ENCODE peak calls at places on chromosomes 1 and 21, in four cellular contexts. I, P, G and F are unnamed samples.

GRCh38 chr1:223878598-223879325 is 33.0 kb upstream of the TP53BP2 start:
- DNase-seq in G (no peak), I (no peak), P (no peak), F (no peak)

GRCh38 chr21:44027607-44028286 is 15.6 kb downstream of the TRAPPC10 start:
- DNase-seq in G (no peak), I (no peak), P (no peak), F (no peak)

GRCh38 chr1:7929637-7930036 is 11.0 kb downstream of the TNFRSF9 start:
- DNase-seq in G (no peak), I (no peak), P (no peak), F (no peak)

GRCh38 chr1:41810446-41810845 is 108.3 kb downstream of the HIVEP3 start:
- DNase-seq in G (peak), I (peak), P (peak), F (peak)

GRCh38 chr1:9833632-9834031 is 9.9 kb upstream of the CLSTN1 start:
- DNase-seq in G (no peak), P (no peak), I (no peak), F (no peak)

GRCh38 chr1:36419158-36419557 is 21.4 kb upstream of the LSM10 start:
- DNase-seq in I (no peak), G (no peak), P (no peak), F (no peak)

GRCh38 chr21:34877485-34878128 is 171.5 kb downstream of the RUNX1 start:
- DNase-seq in I (no peak), P (no peak), G (no peak), F (no peak)

GRCh38 chr1:104132386-104132973 is 382.8 kb downstream of the AMY1C start:
- DNase-seq in I (no peak), P (no peak), G (peak), F (peak)

GRCh38 chr1:201295861-201296260 is 12.6 kb downstream of the PKP1 start:
- DNase-seq in G (peak), P (no peak), I (no peak), F (no peak)

GRCh38 chr21:43333301-43334062 is 93.4 kb downstream of the SIK1 start:
- DNase-seq in P (no peak), G (peak), I (peak), F (no peak)

GRCh38 chr1:114139540-114139939 is 14.1 kb downstream of the SYT6 start:
- DNase-seq in G (no peak), P (no peak), I (no peak), F (no peak)